ENCODE peak calls at places on chromosome X, in eight cellular contexts. J, R, Q, C, V, S, F and Z are unnamed samples.

GRCh38 chrX:48522291-48522690 is 683 bp downstream of the EBP start:
- DNase-seq in F (no peak), V (no peak), C (no peak), J (no peak), R (no peak), S (no peak), Q (no peak), Z (no peak)

GRCh38 chrX:18286322-18286831 is 65.7 kb upstream of the BEND2 start:
- DNase-seq in Q (peak), R (no peak), C (no peak), V (no peak), F (no peak), S (no peak), J (no peak), Z (no peak)

GRCh38 chrX:38868941-38869378 is 67.7 kb downstream of the MID1IP1 start:
- DNase-seq in F (no peak), C (no peak), V (peak), S (no peak), R (no peak), J (peak), Q (peak), Z (no peak)

GRCh38 chrX:153441296-153441695 is 4.6 kb downstream of the TREX2 start:
- DNase-seq in C (no peak), F (no peak), S (no peak), V (no peak), J (peak), R (no peak), Q (peak), Z (no peak)

GRCh38 chrX:110532527-110532926 is 173.9 kb downstream of the RTL9 start:
- DNase-seq in S (no peak), C (no peak), R (no peak), F (no peak), V (no peak), J (no peak), Q (no peak), Z (no peak)

GRCh38 chrX:774536-774935 is 143.9 kb downstream of the SHOX start:
- DNase-seq in Q (no peak), C (no peak), J (no peak), S (no peak), V (no peak), R (no peak), F (no peak), Z (no peak)

GRCh38 chrX:134431894-134432293 is 28.1 kb upstream of the HPRT1 start:
- DNase-seq in J (peak), C (no peak), Q (peak), V (peak), R (peak), F (peak), S (no peak), Z (no peak)

GRCh38 chrX:46208225-46208854 is 336.9 kb downstream of the ZNF674 start:
- DNase-seq in Q (peak), F (peak), R (peak), J (peak), V (peak), C (no peak), S (no peak), Z (no peak)

GRCh38 chrX:63275127-63275526 is 76.0 kb downstream of the SPIN4 start:
- DNase-seq in V (no peak), S (peak), F (no peak), Q (peak), J (peak), R (no peak), C (peak), Z (peak)

GRCh38 chrX:48472851-48473717 is 2.9 kb upstream of the FTSJ1 start:
- DNase-seq in V (no peak), S (no peak), R (peak), F (no peak), C (no peak), J (no peak), Q (no peak), Z (no peak)

GRCh38 chrX:122303761-122304160 is 880.3 kb upstream of the GRIA3 start:
- DNase-seq in C (no peak), R (no peak), F (no peak), J (no peak), S (no peak), V (no peak), Q (no peak), Z (no peak)

GRCh38 chrX:52363247-52363883 is 5.5 kb upstream of the XAGE2 start:
- DNase-seq in C (peak), R (peak), V (peak), Q (no peak), J (no peak), S (no peak), F (no peak), Z (no peak)

GRCh38 chrX:13357925-13358324 is 38.1 kb upstream of the ATXN3L start:
- DNase-seq in S (no peak), F (no peak), C (no peak), J (peak), Q (peak), R (peak), V (no peak), Z (no peak)

GRCh38 chrX:131977619-131978018 is 45.5 kb upstream of the STK26 start:
- DNase-seq in V (no peak), Q (no peak), F (no peak), C (no peak), J (no peak), R (no peak), S (no peak), Z (no peak)

DNA sequence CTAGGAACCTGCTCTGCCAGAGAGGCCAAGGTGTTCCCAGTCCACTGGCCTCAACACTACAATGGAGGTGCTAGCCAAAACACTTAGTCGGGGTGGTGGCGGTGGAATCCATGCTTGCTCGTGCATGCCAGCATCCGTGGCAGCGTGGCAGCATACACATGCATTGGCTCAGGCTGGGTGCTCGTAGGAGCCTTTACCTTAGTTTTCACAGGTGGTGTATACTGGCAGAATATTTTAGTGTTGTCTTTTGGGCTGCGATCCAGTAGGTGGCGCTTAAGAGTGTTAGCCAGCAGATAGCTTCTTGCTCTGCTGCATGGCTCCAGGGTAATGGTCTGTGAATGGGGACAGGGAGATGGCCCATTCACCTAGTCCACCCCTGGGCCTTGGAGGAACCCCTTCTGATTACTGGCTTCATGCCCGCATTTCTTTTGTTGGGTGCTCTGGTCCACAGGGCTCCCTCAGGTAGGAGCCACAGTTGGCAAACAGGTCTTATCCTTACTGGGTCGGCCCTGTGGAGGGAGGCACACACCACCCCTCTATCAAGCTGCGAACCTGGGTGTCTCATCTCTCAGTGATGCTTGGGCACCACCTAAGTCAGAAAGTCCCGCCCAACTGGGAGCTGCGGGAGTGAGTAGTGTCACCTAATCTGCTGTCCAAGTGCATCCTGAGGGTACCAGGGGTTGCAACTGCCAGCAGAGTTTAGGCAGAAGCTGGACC is 40.0 kb downstream of the RIPPLY1 start:
- DNase-seq in S (no peak), R (peak), J (peak), Q (peak), F (no peak), V (no peak), C (no peak), Z (peak)
- TF ChIP-seq CTCF in S (peak), R (peak), J (no peak), Q (peak), F (peak), V (no peak), C (no peak), Z (peak)

DNA sequence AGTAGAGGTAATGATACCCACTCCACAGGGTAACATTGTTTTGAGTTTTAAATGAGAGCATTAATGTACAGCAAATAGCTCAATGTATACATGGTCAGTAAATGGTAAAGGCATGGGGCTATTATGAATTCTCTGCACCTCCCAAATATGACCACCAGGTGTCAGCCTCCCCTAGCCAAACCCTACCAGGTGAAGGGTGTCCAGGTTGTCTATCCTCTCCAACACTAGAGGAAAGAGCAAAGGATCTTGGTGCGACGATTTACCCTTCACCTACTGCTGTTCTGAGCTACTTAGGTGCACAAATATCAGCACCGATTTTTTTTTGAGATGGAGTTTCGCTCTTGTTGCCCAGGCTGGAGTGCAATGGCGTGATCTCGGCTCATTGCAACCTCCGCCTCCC is 26.5 kb upstream of the XIAP start:
- DNase-seq in R (peak), F (no peak), C (peak), V (peak), J (peak), Q (peak), S (peak), Z (peak)
- TF ChIP-seq CTCF in R (peak), F (peak), C (peak), V (peak), J (peak), Q (peak), S (peak), Z (peak)

DNA sequence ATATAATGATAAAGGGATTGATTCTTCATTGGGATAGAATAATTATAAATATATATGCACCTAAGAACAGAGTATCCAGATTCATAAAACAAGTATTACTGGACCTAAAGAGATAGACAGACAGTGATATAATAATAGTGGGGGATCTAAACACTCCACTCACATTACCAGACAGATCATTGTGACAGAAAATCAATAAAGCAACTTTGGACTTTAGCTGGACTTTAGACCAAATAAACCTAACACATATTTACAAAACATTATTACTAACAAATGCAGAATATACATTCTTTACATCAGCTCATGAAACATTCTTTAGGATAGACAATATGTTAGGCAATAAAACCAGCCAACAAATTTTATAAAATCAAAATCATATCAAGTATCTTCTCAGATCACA is 14.6 kb downstream of the AGTR2 start:
- DNase-seq in S (no peak), V (no peak), R (no peak), J (no peak), Q (no peak), C (no peak), F (no peak), Z (no peak)
- TF ChIP-seq CTCF in S (no peak), V (no peak), R (no peak), J (no peak), Q (no peak), C (no peak), F (no peak), Z (no peak)

DNA sequence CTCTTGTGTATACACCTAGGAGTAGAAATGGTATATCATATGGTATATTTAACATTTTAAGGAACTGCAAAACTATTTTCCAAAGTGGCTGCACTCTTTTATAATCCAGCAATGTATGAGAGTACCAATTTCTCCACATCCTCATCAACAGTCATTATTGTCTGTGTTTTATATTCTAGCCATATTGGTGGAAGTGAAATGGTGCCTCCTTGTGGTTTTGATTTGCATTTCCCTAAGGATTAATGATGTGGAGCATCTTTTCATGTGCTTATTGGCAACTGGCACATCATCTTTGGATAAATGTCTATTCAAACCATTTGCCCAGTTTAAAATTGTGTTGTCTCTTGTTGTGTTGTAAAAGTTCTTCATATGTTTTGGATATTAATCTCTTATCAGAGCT is 9.6 kb downstream of the BMP15 start:
- DNase-seq in R (peak), C (no peak), V (peak), J (no peak), Q (peak), F (no peak), S (no peak), Z (no peak)
- TF ChIP-seq CTCF in R (peak), C (no peak), V (peak), J (no peak), Q (peak), F (peak), S (peak), Z (no peak)

DNA sequence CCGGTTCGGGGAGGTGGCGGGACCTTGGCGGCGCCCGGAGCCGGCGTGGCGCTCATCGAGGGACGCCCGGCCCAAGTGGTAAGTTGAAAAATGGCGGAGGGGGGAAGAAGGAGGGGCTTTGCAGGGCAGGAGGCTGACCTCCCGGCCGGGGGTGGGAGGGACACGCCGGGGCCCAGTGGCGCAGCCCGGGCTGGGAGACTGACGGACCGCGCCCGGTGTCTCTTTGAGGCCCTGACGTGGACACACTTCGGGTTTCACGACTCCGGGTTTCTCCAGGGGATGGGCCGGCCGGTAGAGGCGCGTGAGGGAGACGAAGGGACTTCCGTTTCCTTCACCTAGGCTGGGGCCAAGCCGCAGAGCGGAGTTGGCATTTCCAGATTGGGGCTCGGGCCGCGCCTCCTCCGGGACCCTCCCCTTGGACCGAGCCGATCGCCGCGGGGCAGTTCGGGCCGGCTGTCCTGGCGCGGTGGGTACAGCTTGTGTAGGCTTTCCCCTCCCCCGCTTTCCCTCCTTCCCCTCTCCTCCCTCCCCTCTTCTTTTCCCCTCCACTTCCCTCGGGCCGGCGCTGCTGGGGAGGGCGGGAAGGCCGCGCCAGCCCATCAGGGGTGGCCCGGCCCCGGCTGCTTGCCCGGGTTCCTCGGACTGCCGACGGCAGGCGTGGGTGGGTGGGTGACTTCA is at the start of gene XIAP:
- DNase-seq in R (peak), Q (peak), C (peak), V (peak), J (peak), F (peak), S (peak), Z (peak)
- TF ChIP-seq CTCF in R (no peak), Q (no peak), C (no peak), V (no peak), J (no peak), F (no peak), S (peak), Z (no peak)

GRCh38 chrX:103464071-103464773 is 55.1 kb downstream of the RAB40A start:
- DNase-seq in R (peak), J (no peak), S (peak), Q (peak), C (peak), V (peak), F (no peak), Z (peak)
- TF ChIP-seq CTCF in R (peak), J (no peak), S (peak), Q (peak), C (no peak), V (peak), F (peak), Z (no peak)

GRCh38 chrX:150363561-150364346 is 637 bp downstream of the MAMLD1 start:
- DNase-seq in S (peak), J (peak), V (peak), C (peak), Q (peak), F (no peak), R (peak), Z (no peak)

GRCh38 chrX:150364347-150365050 is 1.4 kb downstream of the MAMLD1 start:
- DNase-seq in C (peak), J (no peak), R (peak), F (no peak), Q (peak), S (peak), V (peak), Z (peak)

GRCh38 chrX:150366951-150367545 is 3.9 kb downstream of the MAMLD1 start:
- DNase-seq in V (peak), F (no peak), Q (peak), R (peak), C (no peak), J (no peak), S (no peak), Z (no peak)

GRCh38 chrX:150365051-150365952 is 2.2 kb downstream of the MAMLD1 start:
- DNase-seq in J (no peak), Q (peak), C (peak), S (peak), R (peak), V (peak), F (no peak), Z (peak)

DNA sequence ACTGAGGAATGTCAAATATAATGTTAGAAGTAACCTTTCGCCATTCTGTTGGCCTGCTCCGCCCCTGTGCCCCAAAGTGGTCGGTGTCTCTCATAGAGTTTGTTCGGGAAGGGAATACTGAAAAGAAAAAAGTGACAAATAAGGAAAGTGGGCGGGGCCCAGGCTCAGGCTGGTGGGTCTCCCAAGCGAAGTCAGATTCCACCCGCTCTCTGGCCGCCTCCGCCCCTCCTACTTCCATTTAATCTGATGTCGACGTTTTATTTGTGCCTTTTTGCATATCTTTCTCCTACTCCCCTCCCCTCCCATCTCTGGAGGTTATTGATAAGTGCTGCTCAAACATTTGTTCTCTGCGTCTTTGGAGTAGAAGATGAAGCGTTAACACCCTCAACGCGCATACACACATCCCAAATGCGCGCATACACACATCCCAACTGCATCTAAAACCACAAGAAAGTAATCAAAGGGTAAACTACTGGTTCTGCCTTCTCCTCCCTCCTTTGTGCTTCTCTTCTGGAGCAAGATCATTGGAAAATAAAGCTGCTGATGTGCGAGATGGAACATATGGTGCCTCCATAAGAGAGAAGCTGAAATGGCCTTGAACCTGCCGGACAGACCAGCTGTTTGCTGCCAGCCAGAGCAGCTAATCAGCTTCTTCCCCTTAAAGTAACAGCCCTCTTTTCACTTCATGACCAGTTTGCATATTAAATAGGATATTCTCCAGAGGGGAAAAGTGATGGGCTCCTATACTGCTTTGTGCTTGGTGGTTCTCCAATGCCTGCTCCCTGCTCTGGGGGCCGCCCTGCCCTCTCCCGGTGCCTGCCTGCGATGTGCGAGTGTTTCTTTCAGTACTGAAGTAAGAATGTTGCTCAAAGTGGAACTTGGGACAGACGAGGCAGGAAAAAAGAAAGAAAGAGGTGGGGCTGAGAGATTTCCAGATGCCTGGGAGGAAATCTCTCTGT is 3.1 kb downstream of the MAMLD1 start:
- DNase-seq in C (peak), F (no peak), R (peak), S (peak), J (no peak), V (peak), Q (peak), Z (no peak)
- TF ChIP-seq CTCF in C (no peak), F (peak), R (peak), S (peak), J (no peak), V (peak), Q (no peak), Z (no peak)

GRCh38 chrX:43949669-43950068 is 23.5 kb downstream of the NDP start:
- DNase-seq in J (no peak), R (peak), Q (no peak), C (peak), S (peak), F (no peak), V (no peak), Z (peak)
- TF ChIP-seq CTCF in J (no peak), R (peak), Q (no peak), C (no peak), S (peak), F (peak), V (no peak), Z (no peak)